ENCODE peak calls at places on chromosomes 1 and 21, in four cellular contexts. Y, P, R and H are unnamed samples.

GRCh38 chr1:40239626-40240025 is 8.1 kb upstream of the TMCO2 start:
- DNase-seq in R (no peak), P (no peak), Y (no peak), H (no peak)

GRCh38 chr1:31368611-31369107 is 4.2 kb downstream of the FABP3 start:
- DNase-seq in Y (no peak), P (peak), R (no peak), H (no peak)

GRCh38 chr1:45351508-45351907 is 11.3 kb upstream of the MUTYH start:
- DNase-seq in R (no peak), P (no peak), Y (no peak), H (no peak)

GRCh38 chr1:168623838-168624237 is 47.4 kb downstream of the XCL1 start:
- DNase-seq in P (no peak), R (no peak), Y (no peak), H (no peak)

GRCh38 chr1:38297852-38298251 is 251.3 kb upstream of the POU3F1 start:
- DNase-seq in R (no peak), P (no peak), Y (no peak), H (no peak)

GRCh38 chr1:214838351-214838750 is 235.4 kb downstream of the CENPF start:
- DNase-seq in P (no peak), R (no peak), Y (no peak), H (no peak)

GRCh38 chr1:244296447-244296846 is 155.3 kb downstream of the ADSS2 start:
- DNase-seq in P (no peak), Y (no peak), R (no peak), H (no peak)

GRCh38 chr1:235078927-235079381 is 49.7 kb downstream of the TOMM20 start:
- DNase-seq in P (no peak), Y (peak), R (no peak), H (no peak)

GRCh38 chr1:25065246-25066238 is 135.5 kb upstream of the RUNX3 start:
- DNase-seq in P (peak), R (peak), Y (no peak), H (no peak)

GRCh38 chr1:38308780-38309179 is 262.2 kb upstream of the POU3F1 start:
- DNase-seq in R (no peak), Y (peak), P (no peak), H (no peak)

GRCh38 chr1:5424802-5425201 is 567.4 kb downstream of the NPHP4 start:
- DNase-seq in P (no peak), Y (peak), R (no peak), H (no peak)

GRCh38 chr1:221708987-221709386 is 32.9 kb downstream of the DUSP10 start:
- DNase-seq in Y (peak), P (peak), R (no peak), H (no peak)

GRCh38 chr1:38097256-38097655 is 50.7 kb upstream of the POU3F1 start:
- DNase-seq in R (no peak), P (no peak), Y (no peak), H (no peak)

GRCh38 chr1:185645201-185645640 is 89.0 kb upstream of the HMCN1 start:
- DNase-seq in Y (no peak), P (no peak), R (no peak), H (no peak)

GRCh38 chr1:145955436-145955835 is 2.4 kb downstream of the LIX1L start:
- DNase-seq in R (no peak), P (no peak), Y (no peak), H (no peak)

GRCh38 chr1:76059461-76059860 is 15.1 kb upstream of the ST6GALNAC3 start:
- DNase-seq in R (no peak), P (no peak), Y (no peak), H (no peak)

GRCh38 chr21:45378258-45378966 is 26.6 kb upstream of the COL18A1 start:
- DNase-seq in P (no peak), R (no peak), Y (no peak), H (peak)

GRCh38 chr21:30240661-30241060 is 24.8 kb upstream of the CLDN8 start:
- DNase-seq in P (no peak), R (no peak), Y (peak), H (no peak)

GRCh38 chr1:44811714-44812151 is 3.4 kb downstream of the BTBD19 start:
- DNase-seq in P (peak), R (no peak), Y (no peak), H (peak)

GRCh38 chr1:111270781-111271463 is 19.7 kb upstream of the CHIA start:
- DNase-seq in P (peak), Y (no peak), R (no peak), H (peak)

GRCh38 chr1:59328353-59328752 is 31.5 kb downstream of the FGGY start:
- DNase-seq in P (no peak), R (no peak), Y (no peak), H (no peak)

GRCh38 chr21:31630062-31630711 is 29.3 kb upstream of the SOD1 start:
- DNase-seq in R (no peak), P (no peak), Y (peak), H (peak)

GRCh38 chr1:106717561-106717960 is 338.9 kb upstream of the PRMT6 start:
- DNase-seq in R (no peak), Y (no peak), P (no peak), H (no peak)

GRCh38 chr1:48876221-48876785 is 99.6 kb upstream of the BEND5 start:
- DNase-seq in P (no peak), R (no peak), Y (peak), H (no peak)

GRCh38 chr1:183180213-183180612 is 5.9 kb upstream of the LAMC2 start:
- DNase-seq in Y (peak), R (no peak), P (no peak), H (no peak)

GRCh38 chr1:94012686-94013330 is 103.6 kb upstream of the GCLM start:
- DNase-seq in P (no peak), Y (no peak), R (no peak), H (no peak)

GRCh38 chr1:115140442-115141144 is 51.3 kb upstream of the TSPAN2 start:
- DNase-seq in Y (no peak), P (no peak), R (no peak), H (no peak)

GRCh38 chr1:115807723-115808122 is 33.2 kb downstream of the NHLH2 start:
- DNase-seq in R (peak), P (no peak), Y (peak), H (no peak)

GRCh38 chr1:19450811-19451564 is 34.4 kb downstream of the CAPZB start:
- DNase-seq in R (no peak), Y (peak), P (no peak), H (no peak)

GRCh38 chr1:27572019-27572678 is 31.8 kb downstream of the AHDC1 start:
- DNase-seq in Y (no peak), P (no peak), R (no peak), H (no peak)

GRCh38 chr1:5768014-5768413 is 224.2 kb downstream of the NPHP4 start:
- DNase-seq in P (no peak), R (no peak), Y (no peak), H (no peak)

GRCh38 chr1:55067022-55067781 is 27.9 kb downstream of the PCSK9 start:
- DNase-seq in P (peak), Y (no peak), R (no peak), H (no peak)

GRCh38 chr1:3530931-3531818 is 76.7 kb downstream of the ARHGEF16 start:
- DNase-seq in P (peak), R (peak), Y (peak), H (peak)